ENCODE peak calls at places on chromosomes 11 and 22, in seven cellular contexts. Y, B, C, J, U, A and X are unnamed samples.
A peak's percentile ranks its signal among the peaks of the same experiment; 100 is the strongest.

GRCh38 chr11:123363556-123363955 is 66.5 kb upstream of the GRAMD1B start:
- DNase-seq in U (no peak), J (no peak), Y (no peak), A (no peak), C (no peak), B (no peak), X (no peak)

GRCh38 chr11:819129-819931 is 616 bp downstream of the PNPLA2 start:
- DNase-seq in C (peak; percentile 93), A (peak; percentile 90), Y (peak; percentile 90), J (peak; percentile 88), B (peak; percentile 97), U (peak; percentile 91), X (peak; percentile 73)

GRCh38 chr11:107293677-107294344 is 163.8 kb downstream of the CWF19L2 start:
- DNase-seq in U (no peak), B (peak; percentile 8), Y (no peak), J (no peak), C (no peak), A (no peak), X (no peak)

GRCh38 chr11:57373146-57373545 is 7.8 kb downstream of the PRG3 start:
- DNase-seq in A (no peak), C (no peak), B (no peak), J (no peak), U (no peak), Y (no peak), X (no peak)

GRCh38 chr11:19770277-19770676 is 57.6 kb downstream of the NAV2 start:
- DNase-seq in A (no peak), C (no peak), Y (no peak), B (no peak), J (no peak), U (no peak), X (no peak)

GRCh38 chr11:92225563-92226308 is 1.1 kb downstream of the FAT3 start:
- DNase-seq in Y (peak; percentile 33), J (no peak), U (no peak), A (no peak), C (no peak), B (peak; percentile 68), X (no peak)

GRCh38 chr22:35467788-35468187 is 67.8 kb downstream of the MCM5 start:
- DNase-seq in B (peak; percentile 20), C (no peak), A (no peak), Y (peak; percentile 63), U (no peak), J (no peak), X (peak; percentile 47)

GRCh38 chr11:86234831-86235461 is 9.6 kb upstream of the EED start:
- DNase-seq in C (no peak), A (no peak), Y (no peak), J (no peak), B (no peak), U (no peak), X (no peak)

GRCh38 chr11:72575533-72576170 is 98.6 kb downstream of the PDE2A start:
- DNase-seq in B (no peak), C (no peak), U (no peak), Y (no peak), J (no peak), A (no peak), X (no peak)

GRCh38 chr22:28978863-28979799 is 82.5 kb downstream of the C22orf31 start:
- DNase-seq in C (no peak), U (no peak), Y (peak; percentile 96), A (no peak), B (no peak), J (no peak), X (no peak)

GRCh38 chr11:121967131-121967689 is 148.8 kb downstream of the BLID start:
- DNase-seq in B (no peak), U (no peak), C (no peak), A (no peak), J (no peak), Y (no peak), X (no peak)

GRCh38 chr11:21794306-21794705 is 398.6 kb upstream of the ANO5 start:
- DNase-seq in J (no peak), C (no peak), U (no peak), Y (no peak), A (no peak), B (no peak), X (no peak)

GRCh38 chr22:50348058-50348457 is 4.9 kb downstream of the PPP6R2 start:
- DNase-seq in A (no peak), J (no peak), Y (no peak), B (no peak), C (no peak), U (no peak), X (no peak)

GRCh38 chr11:104148074-104148473 is 15.9 kb downstream of the PDGFD start:
- DNase-seq in U (no peak), A (no peak), J (no peak), B (no peak), Y (no peak), C (no peak), X (peak; percentile 74)

GRCh38 chr11:112085822-112086421 is 634 bp downstream of the TIMM8B start:
- DNase-seq in A (no peak), U (no peak), J (peak; percentile 67), C (peak; percentile 47), Y (peak; percentile 56), B (no peak), X (peak; percentile 17)

GRCh38 chr11:112610996-112611795 is 350.0 kb upstream of the NCAM1 start:
- DNase-seq in Y (no peak), U (no peak), B (no peak), J (no peak), A (no peak), C (no peak), X (no peak)

GRCh38 chr22:42947211-42947990 is 67.5 kb downstream of the PACSIN2 start:
- DNase-seq in A (no peak), Y (peak; percentile 55), J (no peak), B (no peak), C (no peak), U (no peak), X (peak; percentile 41)

GRCh38 chr11:83409891-83410290 is 123.7 kb upstream of the CCDC90B start:
- DNase-seq in U (no peak), Y (no peak), B (no peak), C (no peak), J (no peak), A (no peak), X (no peak)

GRCh38 chr11:133163463-133164419 is 368.6 kb downstream of the OPCML start:
- DNase-seq in A (no peak), B (peak; percentile 21), Y (peak; percentile 23), J (no peak), C (no peak), U (no peak), X (peak; percentile 20)

GRCh38 chr22:37485006-37485713 is 1.0 kb downstream of the MFNG start:
- DNase-seq in Y (no peak), U (peak; percentile 86), C (peak; percentile 61), A (peak; percentile 48), J (peak; percentile 66), B (no peak), X (no peak)

GRCh38 chr11:123624974-123625373 is 29.4 kb downstream of the SCN3B start:
- DNase-seq in C (no peak), B (no peak), U (no peak), Y (no peak), J (no peak), A (no peak), X (peak; percentile 52)